ENCODE peak calls at places on chromosomes 7 and 10, in four cellular contexts. Y is Panc1, B is neural progenitor cell, X is AG04450. H is an unnamed sample.

GRCh38 chr7:116395125-116395791 is 104.3 kb upstream of the CAV2 start:
- DNase-seq in Y (peak; percentile 91), B (no peak), X (peak; percentile 66), H (no peak)

GRCh38 chr7:49703876-49704275 is 69.6 kb upstream of the VWC2 start:
- DNase-seq in Y (no peak), B (no peak), X (no peak), H (no peak)

GRCh38 chr10:14483417-14483816 is 152.7 kb upstream of the FRMD4A start:
- DNase-seq in B (no peak), X (no peak), Y (no peak), H (no peak)

GRCh38 chr7:148702876-148703670 is 4.4 kb downstream of the CUL1 start:
- DNase-seq in X (no peak), Y (no peak), B (no peak), H (no peak)

GRCh38 chr10:130029209-130029608 is 65.1 kb upstream of the EBF3 start:
- DNase-seq in X (no peak), B (no peak), Y (no peak), H (no peak)

GRCh38 chr7:33928986-33929385 is 23.6 kb downstream of the BMPER start:
- DNase-seq in Y (no peak), B (no peak), X (no peak), H (no peak)

GRCh38 chr10:133379152-133379800 is at the start of gene PAOX:
- DNase-seq in B (peak; percentile 89), Y (no peak), X (no peak), H (peak; percentile 93)

GRCh38 chr7:143391462-143392404 is 10.6 kb downstream of the ZYX start:
- DNase-seq in Y (no peak), X (peak; percentile 63), B (no peak), H (no peak)

GRCh38 chr7:50792342-50793114 is 9.8 kb upstream of the GRB10 start:
- DNase-seq in X (no peak), Y (no peak), B (peak; percentile 61), H (no peak)

GRCh38 chr7:107803009-107803581 is at the start of gene SLC26A3:
- DNase-seq in Y (no peak), B (no peak), X (no peak), H (no peak)

GRCh38 chr7:134468054-134468453 is 9.2 kb upstream of the AKR1B1 start:
- DNase-seq in Y (no peak), X (no peak), B (no peak), H (no peak)

GRCh38 chr7:138975343-138976104 is 5.7 kb downstream of the KIAA1549 start:
- DNase-seq in Y (no peak), X (no peak), B (peak; percentile 72), H (no peak)

GRCh38 chr7:44307301-44307900 is 18.0 kb downstream of the CAMK2B start:
- DNase-seq in Y (peak; percentile 18), B (peak; percentile 63), X (no peak), H (peak; percentile 64)

GRCh38 chr10:126867567-126868365 is 37.5 kb upstream of the DOCK1 start:
- DNase-seq in Y (no peak), X (peak; percentile 44), B (no peak), H (no peak)

GRCh38 chr10:17092216-17092944 is 37.2 kb downstream of the CUBN start:
- DNase-seq in B (no peak), X (no peak), Y (no peak), H (no peak)

GRCh38 chr7:139771001-139771956 is 6.5 kb downstream of the HIPK2 start:
- DNase-seq in X (peak; percentile 60), B (no peak), Y (peak; percentile 82), H (no peak)

DNA sequence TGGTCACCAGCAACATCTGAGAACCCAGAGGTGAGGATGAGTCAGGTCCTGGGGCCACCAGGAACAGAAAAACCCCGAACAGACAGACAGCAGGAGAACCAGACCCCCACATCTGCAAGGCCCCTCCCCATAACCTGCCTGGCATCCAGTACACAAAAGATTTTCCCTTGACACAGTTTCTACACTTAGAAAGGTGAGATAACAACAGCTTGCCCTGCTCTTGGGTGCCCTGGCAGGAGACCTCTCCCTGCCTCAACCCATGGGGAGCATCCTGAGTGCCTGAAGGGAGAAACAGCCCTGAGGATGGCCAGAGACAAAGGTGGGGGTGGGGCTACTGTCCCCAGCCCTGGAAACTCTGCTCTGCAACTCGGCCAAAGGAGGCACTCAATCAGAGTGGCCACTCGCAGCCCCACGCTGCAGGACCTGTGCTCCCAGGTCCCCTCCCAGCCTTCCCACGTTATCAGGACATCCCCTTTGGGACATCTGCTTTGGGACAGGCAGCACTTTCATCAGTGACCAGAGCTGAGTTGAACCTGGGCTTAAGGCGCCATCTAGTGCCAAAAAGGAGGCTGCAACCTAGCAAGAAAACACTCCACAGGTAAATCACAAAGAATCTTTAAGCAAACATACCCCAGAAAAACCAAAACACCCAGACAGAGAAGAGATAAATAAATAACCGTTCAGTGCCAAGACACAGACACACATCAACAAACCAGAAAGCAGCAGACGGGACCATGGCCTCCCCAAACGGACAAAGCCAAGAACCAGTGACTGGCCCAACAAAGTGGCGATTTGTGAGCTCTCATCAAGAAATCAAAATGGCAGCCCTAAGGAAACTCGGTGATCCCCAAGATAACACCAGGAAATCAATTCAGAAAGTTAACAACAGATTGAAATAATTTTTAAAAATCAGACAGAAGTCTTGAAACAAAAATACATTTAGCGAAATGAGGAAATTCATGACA is 233.7 kb downstream of the PTPRN2 start:
- DNase-seq in B (peak; percentile 71), Y (peak; percentile 38), X (no peak), H (no peak)
- TF ChIP-seq CTCF in B (peak; percentile 84), Y (peak; percentile 87), X (no peak), H (no peak)

GRCh38 chr10:124572751-124573150 is 111.1 kb downstream of the LHPP start:
- DNase-seq in X (no peak), Y (no peak), B (no peak), H (no peak)

GRCh38 chr10:124568858-124569622 is 107.4 kb downstream of the LHPP start:
- DNase-seq in B (peak; percentile 26), Y (no peak), X (no peak), H (no peak)

GRCh38 chr10:124569623-124570470 is 108.2 kb downstream of the LHPP start:
- DNase-seq in B (no peak), X (no peak), Y (no peak), H (no peak)

GRCh38 chr10:124568339-124568738 is 106.7 kb downstream of the LHPP start:
- DNase-seq in Y (no peak), B (no peak), X (no peak), H (no peak)

GRCh38 chr10:124570646-124571045 is 109.0 kb downstream of the LHPP start:
- DNase-seq in Y (no peak), X (no peak), B (no peak), H (no peak)
- TF ChIP-seq CTCF in Y (no peak), X (no peak), B (no peak), H (no peak)

GRCh38 chr10:60733826-60734225 is 44.5 kb upstream of the CDK1 start:
- DNase-seq in B (no peak), Y (no peak), X (no peak), H (no peak)

GRCh38 chr10:60735244-60735643 is 43.0 kb upstream of the CDK1 start:
- DNase-seq in B (no peak), X (no peak), Y (no peak), H (no peak)

GRCh38 chr10:60734226-60734625 is 44.1 kb upstream of the CDK1 start:
- DNase-seq in X (no peak), Y (no peak), B (no peak), H (no peak)

GRCh38 chr10:60732240-60733188 is 45.8 kb upstream of the CDK1 start:
- DNase-seq in B (peak; percentile 50), X (no peak), Y (no peak), H (peak; percentile 58)

GRCh38 chr10:60733189-60733815 is 45.0 kb upstream of the CDK1 start:
- DNase-seq in B (peak; percentile 74), X (no peak), Y (no peak), H (peak; percentile 73)
- TF ChIP-seq CTCF in B (peak; percentile 55), X (no peak), Y (peak; percentile 44), H (no peak)

GRCh38 chr10:110872145-110872983 is 636 bp downstream of the PDCD4 start:
- DNase-seq in Y (no peak), B (peak; percentile 93), X (no peak), H (peak; percentile 59)
- TF ChIP-seq CTCF in Y (peak; percentile 44), B (peak; percentile 27), X (peak; percentile 36), H (no peak)

GRCh38 chr10:103350522-103351260 is at the start of gene PCGF6:
- DNase-seq in Y (no peak), X (peak; percentile 34), B (peak; percentile 96), H (peak; percentile 97)
- TF ChIP-seq CTCF in Y (no peak), X (peak; percentile 3), B (no peak), H (no peak)

H was measured in GM20000.